ENCODE peak calls at places on chromosome 4, in six cellular contexts. F is M059J; Y is activated effector memory CD4-positive, alpha-beta T cell treated with Interleukin-2 at 50 U/mL for 16 hours; H is nucleus accumbens; G is CD8-positive, alpha-beta T cell; P is lower lobe of right lung. U is an unnamed sample.

GRCh38 chr4:52192697-52193096 is 141.6 kb downstream of the SPATA18 start:
- DNase-seq in G (no peak), P (no peak), H (no peak), Y (no peak), F (no peak), U (no peak)

GRCh38 chr4:113052379-113052951 is 3.0 kb downstream of the ANK2 start:
- DNase-seq in G (no peak), Y (no peak), F (peak), H (no peak), P (no peak), U (no peak)

GRCh38 chr4:141046255-141046654 is 87.0 kb downstream of the RNF150 start:
- DNase-seq in H (no peak), F (peak), P (no peak), Y (no peak), G (no peak), U (no peak)

GRCh38 chr4:156710571-156711195 is 260.9 kb downstream of the PDGFC start:
- DNase-seq in F (peak), P (no peak), Y (no peak), G (no peak), H (no peak), U (no peak)

GRCh38 chr4:74659576-74660411 is 134.5 kb downstream of the BTC start:
- DNase-seq in P (no peak), G (no peak), H (no peak), Y (no peak), F (peak), U (no peak)

GRCh38 chr4:139210486-139210885 is 33.5 kb upstream of the ELF2 start:
- DNase-seq in F (no peak), Y (no peak), H (no peak), G (no peak), P (no peak), U (no peak)

GRCh38 chr4:166043801-166044200 is 170.8 kb downstream of the TLL1 start:
- DNase-seq in Y (no peak), G (no peak), P (no peak), F (peak), H (no peak), U (no peak)

GRCh38 chr4:142883433-142883832 is 37.3 kb upstream of the INPP4B start:
- DNase-seq in H (no peak), P (no peak), G (no peak), Y (no peak), F (peak), U (no peak)

GRCh38 chr4:20253272-20253798 is 1.6 kb downstream of the SLIT2 start:
- DNase-seq in Y (no peak), F (peak), G (no peak), P (no peak), H (no peak), U (no peak)

GRCh38 chr4:52197351-52197750 is 146.2 kb downstream of the SPATA18 start:
- DNase-seq in Y (no peak), H (no peak), P (no peak), G (no peak), F (no peak), U (no peak)

GRCh38 chr4:157832596-157832995 is 340.2 kb downstream of the GASK1B start:
- DNase-seq in Y (no peak), F (no peak), P (no peak), H (no peak), G (no peak), U (no peak)

GRCh38 chr4:2080429-2081300 is 21.5 kb downstream of the NAT8L start:
- DNase-seq in P (no peak), F (no peak), H (no peak), Y (no peak), G (no peak), U (no peak)

GRCh38 chr4:47933798-47934197 is 19.4 kb upstream of the NFXL1 start:
- DNase-seq in Y (no peak), P (no peak), F (peak), H (no peak), G (no peak), U (no peak)

GRCh38 chr4:46856347-46856746 is 52.7 kb downstream of the COX7B2 start:
- DNase-seq in H (no peak), Y (no peak), P (no peak), G (no peak), F (peak), U (no peak)

GRCh38 chr4:62740296-62740695 is 1540.2 kb downstream of the ADGRL3 start:
- DNase-seq in G (no peak), H (no peak), P (no peak), Y (no peak), F (no peak), U (no peak)

GRCh38 chr4:152454398-152455011 is 81.4 kb downstream of the FBXW7 start:
- DNase-seq in Y (no peak), P (no peak), H (no peak), F (peak), G (no peak), U (no peak)

GRCh38 chr4:20062054-20062453 is 189.7 kb upstream of the SLIT2 start:
- DNase-seq in H (no peak), F (no peak), P (no peak), Y (no peak), G (no peak), U (no peak)

GRCh38 chr4:7419961-7420660 is 14.6 kb downstream of the PSAPL1 start:
- DNase-seq in P (no peak), H (no peak), G (no peak), Y (no peak), F (no peak), U (no peak)

GRCh38 chr4:42482516-42483327 is 85.4 kb downstream of the SHISA3 start:
- DNase-seq in P (no peak), F (no peak), Y (no peak), G (no peak), H (no peak), U (no peak)

GRCh38 chr4:146023334-146023967 is 84.8 kb upstream of the ZNF827 start:
- DNase-seq in F (no peak), G (no peak), Y (no peak), P (no peak), H (no peak), U (no peak)

GRCh38 chr4:110071466-110071865 is 126.9 kb downstream of the ELOVL6 start:
- DNase-seq in Y (no peak), P (peak), H (no peak), G (no peak), F (no peak), U (no peak)

GRCh38 chr4:152308925-152309324 is 227.0 kb downstream of the FBXW7 start:
- DNase-seq in Y (no peak), P (no peak), G (no peak), H (no peak), F (no peak), U (no peak)

GRCh38 chr4:62256469-62256868 is 1056.3 kb downstream of the ADGRL3 start:
- DNase-seq in G (no peak), Y (no peak), P (no peak), F (no peak), H (no peak), U (no peak)

GRCh38 chr4:77881460-77882295 is 19.0 kb downstream of the MRPL1 start:
- DNase-seq in H (no peak), P (no peak), Y (no peak), G (no peak), F (no peak), U (no peak)

GRCh38 chr4:65658117-65658516 is 12.2 kb downstream of the EPHA5 start:
- DNase-seq in F (no peak), H (no peak), G (no peak), Y (no peak), P (peak), U (no peak)

GRCh38 chr4:102687982-102688433 is 72.8 kb downstream of the MANBA start:
- DNase-seq in P (no peak), G (no peak), Y (no peak), F (no peak), H (no peak), U (no peak)

GRCh38 chr4:78056265-78057129 is 626 bp upstream of the FRAS1 start:
- DNase-seq in F (peak), P (peak), G (peak), Y (no peak), H (no peak), U (peak)

GRCh38 chr4:121827851-121828250 is 4.2 kb upstream of the CCNA2 start:
- DNase-seq in H (no peak), Y (no peak), F (peak), G (no peak), P (no peak), U (no peak)

GRCh38 chr4:113406723-113407016 is 354.9 kb downstream of the CAMK2D start:
- DNase-seq in Y (no peak), F (no peak), G (no peak), P (no peak), H (no peak), U (no peak)

U was measured in iPS DF 19.7.